ENCODE peak calls at places on chromosomes 4 and X, in five cellular contexts. One of them, this sample, is unnamed. For H3K36me3, the result is how much of the 10 kb centered on the place peaks cover.

GRCh38 chr4:99723555-99724450 is 66.2 kb upstream of the C4orf54 start:
- DNase-seq in transverse colon: peak
- DNase-seq in CD8-positive, alpha-beta memory T cell: no peak
- DNase-seq in mesendoderm: peak
- DNase-seq in PC-3: peak
- DNase-seq in this sample: peak

GRCh38 chr4:100894339-100894870 is 376.6 kb upstream of the EMCN start:
- DNase-seq in transverse colon: no peak
- DNase-seq in mesendoderm: no peak
- DNase-seq in PC-3: no peak
- DNase-seq in CD8-positive, alpha-beta memory T cell: no peak
- DNase-seq in this sample: no peak

GRCh38 chr4:142563682-142564291 is 282.3 kb downstream of the INPP4B start:
- DNase-seq in PC-3: no peak
- DNase-seq in mesendoderm: peak
- DNase-seq in CD8-positive, alpha-beta memory T cell: no peak
- DNase-seq in transverse colon: no peak
- DNase-seq in this sample: no peak

GRCh38 chrX:69165116-69165651 is at the start of gene PJA1:
- DNase-seq in mesendoderm: peak
- DNase-seq in PC-3: peak
- DNase-seq in transverse colon: peak
- DNase-seq in CD8-positive, alpha-beta memory T cell: peak
- DNase-seq in this sample: peak

GRCh38 chr4:121307441-121308327 is 73.1 kb downstream of the QRFPR start:
- DNase-seq in transverse colon: peak
- DNase-seq in mesendoderm: peak
- DNase-seq in CD8-positive, alpha-beta memory T cell: peak
- DNase-seq in PC-3: peak
- DNase-seq in this sample: no peak

GRCh38 chr4:126610933-126611332 is 1021.8 kb upstream of the INTU start:
- DNase-seq in mesendoderm: no peak
- DNase-seq in PC-3: no peak
- DNase-seq in transverse colon: no peak
- DNase-seq in CD8-positive, alpha-beta memory T cell: no peak
- DNase-seq in this sample: no peak

GRCh38 chrX:130098202-130098552 is 12.1 kb downstream of the ELF4 start:
- DNase-seq in CD8-positive, alpha-beta memory T cell: no peak
- DNase-seq in transverse colon: no peak
- DNase-seq in mesendoderm: no peak
- DNase-seq in PC-3: no peak
- DNase-seq in this sample: no peak

GRCh38 chr4:177473991-177474390 is 31.8 kb upstream of the AGA start:
- DNase-seq in mesendoderm: no peak
- DNase-seq in CD8-positive, alpha-beta memory T cell: no peak
- DNase-seq in transverse colon: no peak
- DNase-seq in PC-3: no peak
- DNase-seq in this sample: no peak

GRCh38 chr4:40197879-40198689 is 1.3 kb downstream of the RHOH start:
- DNase-seq in mesendoderm: peak
- DNase-seq in CD8-positive, alpha-beta memory T cell: no peak
- DNase-seq in transverse colon: peak
- DNase-seq in PC-3: no peak
- DNase-seq in this sample: no peak

GRCh38 chrX:53287493-53288138 is 6.2 kb upstream of the IQSEC2 start:
- DNase-seq in PC-3: peak
- DNase-seq in mesendoderm: no peak
- DNase-seq in CD8-positive, alpha-beta memory T cell: peak
- DNase-seq in transverse colon: peak
- DNase-seq in this sample: peak

GRCh38 chr4:28238756-28239155 is 1378.1 kb downstream of the STIM2 start:
- DNase-seq in PC-3: no peak
- DNase-seq in mesendoderm: peak
- DNase-seq in CD8-positive, alpha-beta memory T cell: no peak
- DNase-seq in transverse colon: no peak
- DNase-seq in this sample: no peak

GRCh38 chrX:44344194-44344593 is 722 bp upstream of the EFHC2 start:
- DNase-seq in mesendoderm: peak
- DNase-seq in CD8-positive, alpha-beta memory T cell: peak
- DNase-seq in transverse colon: peak
- DNase-seq in PC-3: no peak
- DNase-seq in this sample: peak

GRCh38 chr4:128310266-128310697 is 22.7 kb upstream of the PGRMC2 start:
- DNase-seq in mesendoderm: peak
- DNase-seq in CD8-positive, alpha-beta memory T cell: no peak
- DNase-seq in transverse colon: peak
- DNase-seq in PC-3: no peak
- DNase-seq in this sample: peak

GRCh38 chr4:59339631-59340030 is 1860.5 kb upstream of the ADGRL3 start:
- DNase-seq in CD8-positive, alpha-beta memory T cell: no peak
- DNase-seq in transverse colon: no peak
- DNase-seq in PC-3: no peak
- DNase-seq in mesendoderm: peak
- DNase-seq in this sample: no peak

GRCh38 chr4:36003051-36003450 is 241.3 kb downstream of the ARAP2 start:
- DNase-seq in CD8-positive, alpha-beta memory T cell: no peak
- DNase-seq in PC-3: no peak
- DNase-seq in mesendoderm: no peak
- DNase-seq in transverse colon: no peak
- DNase-seq in this sample: no peak

GRCh38 chr4:127239902-127240575 is 392.7 kb upstream of the INTU start:
- DNase-seq in PC-3: no peak
- DNase-seq in transverse colon: no peak
- DNase-seq in mesendoderm: no peak
- DNase-seq in CD8-positive, alpha-beta memory T cell: no peak
- DNase-seq in this sample: no peak

GRCh38 chrX:17547658-17548057 is 172.7 kb downstream of the NHS start:
- DNase-seq in mesendoderm: no peak
- DNase-seq in CD8-positive, alpha-beta memory T cell: no peak
- DNase-seq in transverse colon: peak
- DNase-seq in PC-3: peak
- DNase-seq in this sample: peak

GRCh38 chr4:23747131-23747752 is 142.6 kb downstream of the PPARGC1A start:
- DNase-seq in transverse colon: peak
- DNase-seq in CD8-positive, alpha-beta memory T cell: no peak
- DNase-seq in PC-3: no peak
- DNase-seq in mesendoderm: no peak
- DNase-seq in this sample: no peak

GRCh38 chr4:168766537-168767316 is 243.3 kb downstream of the CBR4 start:
- DNase-seq in PC-3: peak
- DNase-seq in CD8-positive, alpha-beta memory T cell: no peak
- DNase-seq in mesendoderm: no peak
- DNase-seq in transverse colon: no peak
- DNase-seq in this sample: no peak

GRCh38 chr4:168771251-168771650 is 238.8 kb downstream of the CBR4 start:
- DNase-seq in CD8-positive, alpha-beta memory T cell: no peak
- DNase-seq in PC-3: no peak
- DNase-seq in transverse colon: no peak
- DNase-seq in mesendoderm: no peak
- DNase-seq in this sample: no peak

GRCh38 chr4:168769857-168770256 is 240.2 kb downstream of the CBR4 start:
- DNase-seq in transverse colon: no peak
- DNase-seq in CD8-positive, alpha-beta memory T cell: no peak
- DNase-seq in mesendoderm: no peak
- DNase-seq in PC-3: no peak
- DNase-seq in this sample: no peak

GRCh38 chr4:168765726-168766125 is 244.3 kb downstream of the CBR4 start:
- DNase-seq in PC-3: peak
- DNase-seq in CD8-positive, alpha-beta memory T cell: no peak
- DNase-seq in transverse colon: peak
- DNase-seq in mesendoderm: no peak
- DNase-seq in this sample: no peak

DNA sequence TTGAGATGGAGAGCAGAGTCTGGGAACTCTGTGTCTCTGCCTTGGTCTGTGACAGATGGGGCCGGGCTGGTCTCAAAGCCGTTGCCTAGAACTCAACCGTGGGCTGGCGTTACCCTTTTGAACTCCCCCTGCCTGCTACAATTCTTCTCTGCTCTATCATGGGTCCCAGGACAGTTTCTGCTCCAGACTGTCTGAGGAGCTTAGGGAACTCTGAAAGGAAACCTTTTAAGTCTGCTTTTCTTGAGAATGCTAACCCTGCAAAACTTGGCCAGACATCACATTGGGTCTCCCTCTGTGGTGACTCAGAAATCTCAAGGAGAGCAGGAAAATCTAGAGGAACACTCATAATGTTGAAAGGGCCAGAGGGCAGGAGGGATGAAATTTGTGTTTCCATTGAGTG is 240.6 kb downstream of the CBR4 start:
- DNase-seq in PC-3: no peak
- DNase-seq in transverse colon: no peak
- DNase-seq in CD8-positive, alpha-beta memory T cell: no peak
- DNase-seq in mesendoderm: no peak
- DNase-seq in this sample: no peak
- H3K27ac ChIP-seq in PC-3: no peak
- H3K27ac ChIP-seq in transverse colon: peak
- H3K27ac ChIP-seq in CD8-positive, alpha-beta memory T cell: no peak
- H3K27ac ChIP-seq in mesendoderm: no peak
- H3K27ac ChIP-seq in this sample: no peak

DNA sequence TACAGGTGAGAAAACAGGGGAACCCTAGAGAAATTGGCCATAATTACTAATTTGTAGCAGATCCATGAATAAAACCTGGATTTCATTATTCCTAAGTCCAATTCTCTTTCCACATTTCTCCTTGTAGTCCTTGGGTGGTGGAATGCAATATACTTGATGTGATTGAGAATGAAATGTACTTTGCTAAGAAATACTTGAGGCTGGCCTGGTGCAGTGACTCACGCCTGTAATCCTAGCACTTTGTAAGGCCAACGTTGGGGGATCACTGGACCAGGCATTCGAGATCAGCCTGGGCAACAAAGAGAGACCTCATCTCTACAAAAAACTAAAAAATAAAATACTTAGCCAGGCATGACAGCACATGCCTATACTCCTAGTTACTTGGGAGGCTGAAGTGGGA is 15.9 kb downstream of the TMEM184C start:
- DNase-seq in mesendoderm: no peak
- DNase-seq in PC-3: no peak
- DNase-seq in CD8-positive, alpha-beta memory T cell: no peak
- DNase-seq in transverse colon: no peak
- DNase-seq in this sample: no peak
- H3K36me3 ChIP-seq in mesendoderm: under half
- H3K36me3 ChIP-seq in PC-3: under half
- H3K36me3 ChIP-seq in CD8-positive, alpha-beta memory T cell: under half
- H3K36me3 ChIP-seq in transverse colon: under half
- H3K36me3 ChIP-seq in this sample: under half

GRCh38 chrX:39758791-39759525 is 338.8 kb downstream of the BCOR start:
- DNase-seq in CD8-positive, alpha-beta memory T cell: no peak
- DNase-seq in mesendoderm: no peak
- DNase-seq in transverse colon: no peak
- DNase-seq in PC-3: no peak
- DNase-seq in this sample: peak
- H3K27ac ChIP-seq in CD8-positive, alpha-beta memory T cell: no peak
- H3K27ac ChIP-seq in mesendoderm: no peak
- H3K27ac ChIP-seq in transverse colon: peak
- H3K27ac ChIP-seq in PC-3: no peak
- H3K27ac ChIP-seq in this sample: no peak

GRCh38 chrX:96929036-96929435 is 45.3 kb downstream of the RPA4 start:
- DNase-seq in mesendoderm: no peak
- DNase-seq in transverse colon: no peak
- DNase-seq in CD8-positive, alpha-beta memory T cell: no peak
- DNase-seq in PC-3: no peak
- DNase-seq in this sample: no peak

GRCh38 chrX:96919672-96920071 is 36.0 kb downstream of the RPA4 start:
- DNase-seq in mesendoderm: no peak
- DNase-seq in CD8-positive, alpha-beta memory T cell: no peak
- DNase-seq in PC-3: no peak
- DNase-seq in transverse colon: no peak
- DNase-seq in this sample: no peak

GRCh38 chrX:96918864-96919263 is 35.2 kb downstream of the RPA4 start:
- DNase-seq in mesendoderm: no peak
- DNase-seq in PC-3: no peak
- DNase-seq in transverse colon: no peak
- DNase-seq in CD8-positive, alpha-beta memory T cell: no peak
- DNase-seq in this sample: no peak

GRCh38 chrX:96924581-96924980 is 40.9 kb downstream of the RPA4 start:
- DNase-seq in transverse colon: no peak
- DNase-seq in PC-3: no peak
- DNase-seq in CD8-positive, alpha-beta memory T cell: no peak
- DNase-seq in mesendoderm: no peak
- DNase-seq in this sample: no peak
- H3K36me3 ChIP-seq in transverse colon: under half
- H3K36me3 ChIP-seq in PC-3: under half
- H3K36me3 ChIP-seq in CD8-positive, alpha-beta memory T cell: under half
- H3K36me3 ChIP-seq in mesendoderm: under half
- H3K36me3 ChIP-seq in this sample: under half

GRCh38 chr4:2743518-2744445 is 12.4 kb downstream of the TNIP2 start:
- DNase-seq in transverse colon: peak
- DNase-seq in CD8-positive, alpha-beta memory T cell: no peak
- DNase-seq in PC-3: no peak
- DNase-seq in mesendoderm: no peak
- DNase-seq in this sample: no peak

GRCh38 chr4:2741626-2742025 is 14.5 kb downstream of the TNIP2 start:
- DNase-seq in PC-3: no peak
- DNase-seq in transverse colon: no peak
- DNase-seq in CD8-positive, alpha-beta memory T cell: no peak
- DNase-seq in mesendoderm: no peak
- DNase-seq in this sample: no peak

GRCh38 chr4:2742823-2743517 is 13.2 kb downstream of the TNIP2 start:
- DNase-seq in PC-3: no peak
- DNase-seq in transverse colon: no peak
- DNase-seq in mesendoderm: no peak
- DNase-seq in CD8-positive, alpha-beta memory T cell: no peak
- DNase-seq in this sample: no peak

GRCh38 chr4:2744576-2745270 is 11.4 kb downstream of the TNIP2 start:
- DNase-seq in CD8-positive, alpha-beta memory T cell: no peak
- DNase-seq in transverse colon: no peak
- DNase-seq in mesendoderm: no peak
- DNase-seq in PC-3: no peak
- DNase-seq in this sample: no peak

DNA sequence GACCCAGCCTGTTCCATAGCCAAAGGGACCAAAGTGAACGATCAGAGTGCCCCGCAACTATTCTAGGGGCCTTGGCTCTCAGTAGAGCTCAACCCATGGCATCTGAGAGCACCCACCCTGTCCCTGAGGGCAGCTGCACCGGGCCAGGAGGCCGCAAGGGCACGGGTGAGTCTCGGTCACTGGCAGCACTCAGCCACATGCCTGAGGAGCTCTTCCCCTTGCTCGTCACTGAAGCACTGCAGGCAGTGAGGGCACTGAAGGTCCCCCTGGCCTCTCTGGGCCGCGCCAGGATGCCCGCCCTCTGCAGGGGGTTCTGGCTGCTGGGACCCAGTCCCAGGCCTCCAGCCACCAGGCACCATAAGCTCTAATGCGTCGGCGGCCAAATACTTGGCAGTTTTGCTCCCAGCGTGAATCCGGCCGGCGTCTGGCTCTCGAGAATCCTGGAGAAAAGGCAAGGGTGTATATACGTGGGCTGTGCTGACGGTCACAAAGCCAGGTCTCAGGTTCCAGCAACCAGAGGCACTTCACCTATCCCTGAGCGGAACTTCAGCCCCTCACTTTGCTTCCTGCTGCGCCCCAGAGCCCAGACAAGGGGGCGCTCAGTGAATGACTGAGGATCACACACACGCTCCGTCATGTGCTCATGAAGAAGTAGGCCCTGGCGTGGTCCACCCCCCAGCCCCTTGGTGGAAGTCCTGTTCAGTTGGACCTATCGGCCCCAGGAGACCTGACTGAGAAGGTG is 13.9 kb downstream of the TNIP2 start:
- DNase-seq in mesendoderm: no peak
- DNase-seq in CD8-positive, alpha-beta memory T cell: no peak
- DNase-seq in transverse colon: no peak
- DNase-seq in PC-3: no peak
- DNase-seq in this sample: no peak
- H3K27ac ChIP-seq in mesendoderm: no peak
- H3K27ac ChIP-seq in CD8-positive, alpha-beta memory T cell: no peak
- H3K27ac ChIP-seq in transverse colon: no peak
- H3K27ac ChIP-seq in PC-3: no peak
- H3K27ac ChIP-seq in this sample: no peak